ENCODE peak calls at places on chromosomes 1 and 21, in seven cellular contexts. L is Caco-2; E is kidney tubule cell; G is Calu3; D is T-helper 9 cell; K is PC-9; P is activated CD4-positive, CD25-positive, alpha-beta regulatory T cell. O is an unnamed sample.

GRCh38 chr1:11286735-11287410 is 13.9 kb downstream of the UBIAD1 start:
- DNase-seq in L (no peak), E (peak; percentile 33), G (no peak), D (no peak), K (no peak), P (no peak), O (no peak)

GRCh38 chr1:93330196-93330595 is 15.5 kb upstream of the DR1 start:
- DNase-seq in L (no peak), E (no peak), G (no peak), D (no peak), K (no peak), P (no peak), O (no peak)

GRCh38 chr1:31299365-31299764 is 2.5 kb downstream of the ZCCHC17 start:
- DNase-seq in L (no peak), E (peak; percentile 27), G (no peak), D (no peak), K (no peak), P (no peak), O (no peak)

GRCh38 chr1:169106095-169106920 is at the start of gene ATP1B1:
- DNase-seq in L (peak; percentile 98), E (peak; percentile 93), G (peak; percentile 98), D (peak; percentile 76), K (peak; percentile 74), P (peak; percentile 69), O (peak; percentile 93)

GRCh38 chr1:52518962-52519361 is 33.9 kb downstream of the TUT4 start:
- DNase-seq in L (no peak), E (no peak), G (no peak), D (no peak), K (no peak), P (no peak), O (no peak)

GRCh38 chr1:38549191-38549590 is 310.4 kb downstream of the RRAGC start:
- DNase-seq in L (no peak), E (no peak), G (no peak), D (no peak), K (no peak), P (no peak), O (no peak)

GRCh38 chr21:42503711-42504110 is 7.7 kb upstream of the RSPH1 start:
- DNase-seq in L (no peak), E (no peak), G (no peak), D (no peak), K (no peak), P (no peak), O (no peak)

GRCh38 chr21:25772680-25773079 is 37.9 kb downstream of the GABPA start:
- DNase-seq in L (no peak), E (peak; percentile 6), G (no peak), D (no peak), K (no peak), P (no peak), O (no peak)

GRCh38 chr1:98019747-98020146 is 98.9 kb upstream of the DPYD start:
- DNase-seq in L (no peak), E (no peak), G (no peak), D (no peak), K (no peak), P (no peak), O (no peak)

GRCh38 chr1:73910466-73910865 is 287.5 kb downstream of the LRRIQ3 start:
- DNase-seq in L (no peak), E (peak; percentile 94), G (no peak), D (no peak), K (no peak), P (no peak), O (no peak)

GRCh38 chr21:17045214-17045835 is 467.5 kb upstream of the CXADR start:
- DNase-seq in L (peak; percentile 15), E (peak; percentile 48), G (no peak), D (no peak), K (no peak), P (no peak), O (no peak)

GRCh38 chr1:67838180-67838912 is 5.1 kb upstream of the GNG12 start:
- DNase-seq in L (no peak), E (peak; percentile 41), G (no peak), D (no peak), K (peak; percentile 50), P (no peak), O (no peak)

GRCh38 chr21:16169102-16169511 is 439.3 kb downstream of the USP25 start:
- DNase-seq in L (no peak), E (no peak), G (no peak), D (no peak), K (no peak), P (no peak), O (no peak)

GRCh38 chr21:29224006-29224405 is 74.7 kb upstream of the BACH1 start:
- DNase-seq in L (no peak), E (no peak), G (no peak), D (no peak), K (no peak), P (no peak), O (no peak)

GRCh38 chr1:30491831-30492230 is 231.6 kb downstream of the MATN1 start:
- DNase-seq in L (no peak), E (no peak), G (no peak), D (no peak), K (no peak), P (no peak), O (no peak)

GRCh38 chr1:31453384-31454079 is 40.5 kb downstream of the SERINC2 start:
- DNase-seq in L (no peak), E (peak; percentile 44), G (no peak), D (no peak), K (no peak), P (no peak), O (no peak)

GRCh38 chr1:5813480-5813879 is 178.7 kb downstream of the NPHP4 start:
- DNase-seq in L (no peak), E (no peak), G (no peak), D (no peak), K (no peak), P (no peak), O (no peak)

GRCh38 chr1:234326493-234327366 is 46.5 kb upstream of the COA6 start:
- DNase-seq in L (peak; percentile 66), E (peak; percentile 59), G (peak; percentile 79), D (peak; percentile 53), K (no peak), P (peak; percentile 46), O (peak; percentile 40)

GRCh38 chr1:162993866-162994265 is 75.3 kb upstream of the RGS4 start:
- DNase-seq in L (no peak), E (no peak), G (no peak), D (no peak), K (no peak), P (no peak), O (no peak)

GRCh38 chr1:90122679-90123340 is 127.9 kb downstream of the ZNF326 start:
- DNase-seq in L (no peak), E (no peak), G (no peak), D (no peak), K (no peak), P (no peak), O (no peak)